ENCODE peak calls at places on chromosomes 1 and 21, in five cellular contexts. R is brain microvascular endothelial cell, H is AG04449, A is coronary artery, Y is glutamatergic neuron. G is an unnamed sample.

GRCh38 chr1:165707984-165708706 is 9.8 kb upstream of the ALDH9A1 start:
- DNase-seq in R (no peak), H (no peak), A (no peak), Y (no peak), G (no peak)

GRCh38 chr21:30227633-30228404 is 11.9 kb upstream of the CLDN8 start:
- DNase-seq in R (peak), H (peak), A (no peak), Y (no peak), G (peak)

GRCh38 chr1:77316006-77316405 is 34.2 kb downstream of the AK5 start:
- DNase-seq in R (peak), H (peak), A (no peak), Y (no peak), G (peak)

GRCh38 chr1:116168277-116169032 is 57.3 kb downstream of the MAB21L3 start:
- DNase-seq in R (peak), H (no peak), A (peak), Y (peak), G (peak)

GRCh38 chr21:35239811-35240219 is 190.7 kb upstream of the RUNX1 start:
- DNase-seq in R (no peak), H (no peak), A (no peak), Y (peak), G (no peak)

GRCh38 chr1:57422271-57423134 is 1.4 kb downstream of the DAB1 start:
- DNase-seq in R (peak), H (no peak), A (no peak), Y (peak), G (no peak)

GRCh38 chr1:182781849-182782586 is 7.6 kb upstream of the NPL start:
- DNase-seq in R (peak), H (no peak), A (peak), Y (peak), G (peak)

GRCh38 chr1:93471911-93472310 is 24.0 kb downstream of the FNBP1L start:
- DNase-seq in R (peak), H (peak), A (no peak), Y (no peak), G (peak)

GRCh38 chr21:45590726-45591618 is 48.7 kb upstream of the SLC19A1 start:
- DNase-seq in R (no peak), H (no peak), A (peak), Y (no peak), G (no peak)

GRCh38 chr1:247343801-247344200 is 12.1 kb upstream of the ZNF496 start:
- DNase-seq in R (no peak), H (no peak), A (no peak), Y (no peak), G (no peak)
- TF ChIP-seq CTCF in R (no peak), H (no peak), A (no peak), Y (no peak), G (no peak)

DNA sequence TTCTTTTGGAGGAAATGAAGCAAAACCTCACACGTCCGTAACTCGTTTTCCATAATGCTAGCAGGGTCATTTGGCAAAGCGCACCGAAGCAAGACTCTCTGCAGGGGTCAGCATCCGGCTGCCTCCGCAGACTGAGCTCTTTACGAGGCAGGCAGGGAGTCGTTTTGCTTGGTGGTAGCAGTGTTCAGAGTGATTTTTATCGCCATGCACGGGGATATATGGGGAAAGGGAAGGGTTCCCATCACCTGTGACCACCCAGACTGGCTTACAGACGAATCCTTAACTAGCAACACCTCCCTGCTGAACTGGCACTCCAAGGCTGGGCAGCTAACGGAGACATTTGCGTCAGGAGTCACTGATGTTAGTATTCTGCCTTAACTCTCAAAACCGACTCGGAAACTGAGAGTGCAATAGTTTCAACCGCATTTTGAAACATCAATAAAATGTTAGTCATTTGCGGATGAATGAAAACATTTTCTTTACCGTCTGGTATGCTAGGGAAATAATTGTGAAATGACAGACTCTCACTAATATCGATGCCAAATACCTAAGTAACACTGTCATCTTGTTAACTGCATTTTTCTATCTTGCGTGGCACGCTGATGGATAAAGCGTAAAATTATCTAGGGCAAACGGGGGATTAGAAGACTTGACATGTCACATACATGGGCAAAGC is 2.2 kb upstream of the NEGR1 start:
- DNase-seq in R (peak), H (peak), A (peak), Y (peak), G (peak)
- TF ChIP-seq CTCF in R (peak), H (no peak), A (no peak), Y (no peak), G (peak)

GRCh38 chr1:38360807-38361206 is 314.2 kb upstream of the POU3F1 start:
- DNase-seq in R (no peak), H (no peak), A (no peak), Y (no peak), G (no peak)
- TF ChIP-seq CTCF in R (no peak), H (no peak), A (no peak), Y (no peak), G (no peak)

DNA sequence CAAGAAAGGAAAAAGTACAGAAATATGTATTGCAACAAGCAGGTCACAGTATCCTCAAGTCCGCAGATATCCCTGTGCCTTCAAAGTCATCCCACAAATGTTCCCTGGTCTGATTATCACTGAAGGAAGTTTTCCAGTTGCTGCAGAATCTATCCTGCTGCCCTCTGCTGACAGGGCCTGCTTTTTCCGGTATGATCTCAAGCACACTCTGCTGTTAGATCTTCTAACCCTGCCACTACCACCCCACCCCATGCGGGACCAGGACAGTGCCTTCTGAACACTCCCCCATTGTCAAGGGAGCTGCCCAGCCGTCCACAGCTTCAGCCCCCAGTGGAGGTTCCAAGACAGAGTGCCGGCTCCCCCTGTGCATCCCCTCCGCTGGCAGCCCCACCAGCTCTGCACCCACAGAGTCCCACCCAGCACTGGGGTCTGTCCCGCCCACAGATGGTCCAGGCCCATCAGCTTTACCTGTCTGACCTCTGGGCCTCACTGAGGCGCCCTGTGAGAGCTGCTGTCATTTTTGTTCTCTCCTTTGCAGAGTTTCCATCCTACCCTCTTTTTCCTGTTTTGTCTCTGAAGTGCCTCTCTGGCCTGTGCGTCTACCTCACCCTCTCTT is 27.9 kb downstream of the FAM163A start:
- DNase-seq in R (peak), H (no peak), A (no peak), Y (no peak), G (no peak)
- TF ChIP-seq CTCF in R (peak), H (no peak), A (no peak), Y (no peak), G (peak)

DNA sequence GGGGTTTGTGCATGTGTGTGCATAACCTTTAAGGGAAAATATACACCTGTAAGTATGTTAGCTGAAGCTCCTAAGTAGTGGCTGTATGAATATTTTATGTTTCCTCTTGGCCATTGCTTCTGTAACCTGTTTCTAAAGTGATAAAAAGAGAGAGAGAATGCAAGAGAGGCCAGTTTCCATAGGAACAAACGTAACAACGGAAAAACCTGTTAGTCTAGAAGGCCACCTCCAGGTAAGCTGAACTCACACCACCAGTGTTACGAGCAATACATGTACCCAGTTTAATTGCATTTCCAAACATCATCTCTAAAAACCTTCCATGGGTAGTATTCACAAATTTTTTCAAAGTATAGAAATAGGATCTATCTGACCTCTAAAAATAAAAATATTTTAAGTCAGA is 63.1 kb downstream of the PLPPR4 start:
- DNase-seq in R (no peak), H (no peak), A (no peak), Y (no peak), G (no peak)
- TF ChIP-seq CTCF in R (no peak), H (no peak), A (no peak), Y (no peak), G (no peak)

DNA sequence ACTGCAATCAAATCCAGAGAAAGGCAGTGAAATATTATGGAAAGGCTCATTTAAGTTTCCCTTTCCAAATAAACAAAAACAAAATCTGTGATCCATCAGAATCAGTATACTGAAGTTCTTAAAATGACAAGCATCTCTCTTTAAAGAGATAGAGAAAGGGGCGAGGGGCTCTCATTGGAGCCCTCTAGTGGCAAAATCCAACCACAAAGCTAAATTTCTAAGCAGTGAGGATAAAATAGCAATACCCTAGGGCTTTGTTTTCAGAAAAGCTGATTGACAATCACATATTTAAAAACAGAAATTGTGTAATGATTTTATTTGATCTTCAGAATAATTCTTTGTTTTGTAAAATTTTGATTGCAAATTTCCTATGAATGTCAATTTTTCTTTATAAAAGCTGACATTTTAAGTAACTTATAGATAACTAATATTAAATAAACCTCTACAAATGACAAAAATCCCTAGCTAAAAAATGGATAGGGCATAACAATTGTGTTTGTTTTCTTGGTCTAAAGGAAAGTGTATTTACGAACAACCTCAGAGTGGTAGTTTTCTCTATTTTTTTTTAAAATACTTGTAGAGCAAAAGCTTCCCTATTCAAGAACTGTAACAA is 138.2 kb downstream of the COL24A1 start:
- DNase-seq in R (peak), H (no peak), A (no peak), Y (no peak), G (peak)
- TF ChIP-seq CTCF in R (peak), H (peak), A (peak), Y (peak), G (peak)

DNA sequence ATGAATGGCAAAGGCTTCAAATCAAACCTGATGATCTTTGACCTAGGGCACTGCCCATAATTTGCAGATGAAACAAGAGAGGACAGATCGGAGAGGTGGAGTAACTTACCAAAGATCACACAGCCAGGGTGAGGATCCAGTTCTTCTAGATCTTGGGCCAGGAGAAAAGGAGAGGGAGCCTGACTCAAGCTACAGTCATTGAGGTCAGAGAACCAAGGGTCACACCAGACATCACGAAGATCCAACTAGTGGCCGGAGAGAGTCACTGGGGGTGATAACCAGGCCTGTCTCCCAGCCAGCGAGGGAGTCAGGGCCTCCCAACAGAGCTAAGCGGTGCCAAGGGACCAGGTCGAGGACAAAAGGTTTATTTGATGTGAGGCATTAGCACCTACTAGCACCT is 115.0 kb downstream of the RIPK4 start:
- DNase-seq in R (no peak), H (no peak), A (no peak), Y (no peak), G (no peak)
- TF ChIP-seq CTCF in R (peak), H (no peak), A (no peak), Y (no peak), G (peak)

DNA sequence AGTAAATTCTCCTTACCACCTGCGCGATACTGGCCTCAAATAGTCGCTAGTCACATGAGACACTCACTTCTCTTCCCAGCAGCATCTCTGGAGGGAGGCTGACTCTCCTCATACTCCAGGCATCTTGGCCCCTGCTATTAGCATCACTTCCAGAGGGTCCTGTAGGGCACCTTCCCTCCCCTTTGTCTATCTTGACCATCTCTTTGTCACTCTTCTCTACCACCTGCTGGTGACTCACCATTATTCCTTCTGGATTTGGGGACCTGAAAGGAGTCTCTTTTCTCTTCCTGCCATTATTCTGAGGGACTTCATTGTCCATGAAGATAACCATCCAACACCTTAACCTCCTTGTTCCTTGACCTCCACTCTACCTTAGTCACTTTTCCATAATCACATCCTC is 31.7 kb upstream of the GPR37L1 start:
- DNase-seq in R (no peak), H (no peak), A (no peak), Y (no peak), G (no peak)
- TF ChIP-seq CTCF in R (no peak), H (no peak), A (no peak), Y (no peak), G (no peak)

GRCh38 chr1:176559474-176560390 is 96.8 kb downstream of the PAPPA2 start:
- DNase-seq in R (peak), H (no peak), A (no peak), Y (peak), G (peak)
- TF ChIP-seq CTCF in R (peak), H (peak), A (peak), Y (peak), G (peak)

GRCh38 chr21:40852563-40852962 is 5.6 kb upstream of the DSCAM start:
- DNase-seq in R (no peak), H (no peak), A (no peak), Y (no peak), G (no peak)
- TF ChIP-seq CTCF in R (no peak), H (no peak), A (no peak), Y (no peak), G (peak)